ENCODE peak calls at places on chromosomes 7 and 10, in five cellular contexts. One of them, this sample, is unnamed.

GRCh38 chr7:17105701-17106100 is 192.8 kb upstream of the AHR start:
- DNase-seq in cardiac muscle cell: no peak
- DNase-seq in NCI-H1930: no peak
- DNase-seq in islet precursor cell: no peak
- DNase-seq in stimulated activated naive CD4-positive, alpha-beta T cell treated with Interleukin-2 at 50 U/mL for 16 hours: no peak
- DNase-seq in this sample: peak

GRCh38 chr7:69963388-69963787 is 365.1 kb downstream of the AUTS2 start:
- DNase-seq in cardiac muscle cell: no peak
- DNase-seq in NCI-H1930: no peak
- DNase-seq in islet precursor cell: no peak
- DNase-seq in stimulated activated naive CD4-positive, alpha-beta T cell treated with Interleukin-2 at 50 U/mL for 16 hours: no peak
- DNase-seq in this sample: no peak

GRCh38 chr7:11702938-11703337 is 129.1 kb downstream of the THSD7A start:
- DNase-seq in cardiac muscle cell: no peak
- DNase-seq in NCI-H1930: no peak
- DNase-seq in islet precursor cell: no peak
- DNase-seq in stimulated activated naive CD4-positive, alpha-beta T cell treated with Interleukin-2 at 50 U/mL for 16 hours: no peak
- DNase-seq in this sample: no peak

GRCh38 chr7:107971613-107972012 is 31.3 kb downstream of the LAMB1 start:
- DNase-seq in cardiac muscle cell: peak
- DNase-seq in NCI-H1930: no peak
- DNase-seq in islet precursor cell: no peak
- DNase-seq in stimulated activated naive CD4-positive, alpha-beta T cell treated with Interleukin-2 at 50 U/mL for 16 hours: no peak
- DNase-seq in this sample: no peak

GRCh38 chr10:57692255-57692980 is 575.3 kb downstream of the IPMK start:
- DNase-seq in cardiac muscle cell: peak
- DNase-seq in NCI-H1930: no peak
- DNase-seq in islet precursor cell: peak
- DNase-seq in stimulated activated naive CD4-positive, alpha-beta T cell treated with Interleukin-2 at 50 U/mL for 16 hours: no peak
- DNase-seq in this sample: peak

GRCh38 chr10:110495731-110496552 is 1.8 kb upstream of the DUSP5 start:
- DNase-seq in cardiac muscle cell: peak
- DNase-seq in NCI-H1930: no peak
- DNase-seq in islet precursor cell: peak
- DNase-seq in stimulated activated naive CD4-positive, alpha-beta T cell treated with Interleukin-2 at 50 U/mL for 16 hours: peak
- DNase-seq in this sample: peak

GRCh38 chr10:60572511-60573194 is 183.0 kb upstream of the ANK3 start:
- DNase-seq in cardiac muscle cell: peak
- DNase-seq in NCI-H1930: no peak
- DNase-seq in islet precursor cell: peak
- DNase-seq in stimulated activated naive CD4-positive, alpha-beta T cell treated with Interleukin-2 at 50 U/mL for 16 hours: peak
- DNase-seq in this sample: peak

GRCh38 chr10:909831-910230 is 21.7 kb downstream of the LARP4B start:
- DNase-seq in cardiac muscle cell: peak
- DNase-seq in NCI-H1930: no peak
- DNase-seq in islet precursor cell: peak
- DNase-seq in stimulated activated naive CD4-positive, alpha-beta T cell treated with Interleukin-2 at 50 U/mL for 16 hours: no peak
- DNase-seq in this sample: no peak

GRCh38 chr7:151601521-151602305 is 82.0 kb upstream of the RHEB start:
- DNase-seq in cardiac muscle cell: peak
- DNase-seq in NCI-H1930: no peak
- DNase-seq in islet precursor cell: no peak
- DNase-seq in stimulated activated naive CD4-positive, alpha-beta T cell treated with Interleukin-2 at 50 U/mL for 16 hours: no peak
- DNase-seq in this sample: peak

GRCh38 chr7:33108931-33109757 is at the start of gene RP9:
- DNase-seq in cardiac muscle cell: peak
- DNase-seq in NCI-H1930: peak
- DNase-seq in islet precursor cell: peak
- DNase-seq in stimulated activated naive CD4-positive, alpha-beta T cell treated with Interleukin-2 at 50 U/mL for 16 hours: peak
- DNase-seq in this sample: peak

GRCh38 chr10:17984056-17984455 is 32.3 kb downstream of the SLC39A12 start:
- DNase-seq in cardiac muscle cell: peak
- DNase-seq in NCI-H1930: no peak
- DNase-seq in islet precursor cell: no peak
- DNase-seq in stimulated activated naive CD4-positive, alpha-beta T cell treated with Interleukin-2 at 50 U/mL for 16 hours: no peak
- DNase-seq in this sample: peak

GRCh38 chr10:98628241-98628640 is 181.5 kb upstream of the HPS1 start:
- DNase-seq in cardiac muscle cell: no peak
- DNase-seq in NCI-H1930: no peak
- DNase-seq in islet precursor cell: no peak
- DNase-seq in stimulated activated naive CD4-positive, alpha-beta T cell treated with Interleukin-2 at 50 U/mL for 16 hours: no peak
- DNase-seq in this sample: no peak

GRCh38 chr7:3234851-3235250 is 66.2 kb upstream of the SDK1 start:
- DNase-seq in cardiac muscle cell: no peak
- DNase-seq in NCI-H1930: no peak
- DNase-seq in islet precursor cell: no peak
- DNase-seq in stimulated activated naive CD4-positive, alpha-beta T cell treated with Interleukin-2 at 50 U/mL for 16 hours: no peak
- DNase-seq in this sample: no peak

GRCh38 chr10:104353325-104354048 is at the start of gene CFAP58:
- DNase-seq in cardiac muscle cell: peak
- DNase-seq in NCI-H1930: peak
- DNase-seq in islet precursor cell: peak
- DNase-seq in stimulated activated naive CD4-positive, alpha-beta T cell treated with Interleukin-2 at 50 U/mL for 16 hours: peak
- DNase-seq in this sample: peak

GRCh38 chr7:17506090-17506489 is 207.6 kb downstream of the AHR start:
- DNase-seq in cardiac muscle cell: peak
- DNase-seq in NCI-H1930: no peak
- DNase-seq in islet precursor cell: no peak
- DNase-seq in stimulated activated naive CD4-positive, alpha-beta T cell treated with Interleukin-2 at 50 U/mL for 16 hours: no peak
- DNase-seq in this sample: no peak

GRCh38 chr10:8255301-8255700 is 200.8 kb downstream of the GATA3 start:
- DNase-seq in cardiac muscle cell: no peak
- DNase-seq in NCI-H1930: no peak
- DNase-seq in islet precursor cell: no peak
- DNase-seq in stimulated activated naive CD4-positive, alpha-beta T cell treated with Interleukin-2 at 50 U/mL for 16 hours: no peak
- DNase-seq in this sample: no peak

GRCh38 chr10:24341371-24341770 is 132.4 kb downstream of the KIAA1217 start:
- DNase-seq in cardiac muscle cell: no peak
- DNase-seq in NCI-H1930: no peak
- DNase-seq in islet precursor cell: no peak
- DNase-seq in stimulated activated naive CD4-positive, alpha-beta T cell treated with Interleukin-2 at 50 U/mL for 16 hours: no peak
- DNase-seq in this sample: peak

GRCh38 chr7:133183042-133183441 is 69.8 kb upstream of the EXOC4 start:
- DNase-seq in cardiac muscle cell: no peak
- DNase-seq in NCI-H1930: no peak
- DNase-seq in islet precursor cell: no peak
- DNase-seq in stimulated activated naive CD4-positive, alpha-beta T cell treated with Interleukin-2 at 50 U/mL for 16 hours: no peak
- DNase-seq in this sample: no peak

GRCh38 chr7:45594780-45595535 is 20.8 kb downstream of the ADCY1 start:
- DNase-seq in cardiac muscle cell: no peak
- DNase-seq in NCI-H1930: no peak
- DNase-seq in islet precursor cell: peak
- DNase-seq in stimulated activated naive CD4-positive, alpha-beta T cell treated with Interleukin-2 at 50 U/mL for 16 hours: no peak
- DNase-seq in this sample: no peak

GRCh38 chr7:113831509-113831908 is 87.3 kb downstream of the PPP1R3A start:
- DNase-seq in cardiac muscle cell: no peak
- DNase-seq in NCI-H1930: no peak
- DNase-seq in islet precursor cell: no peak
- DNase-seq in stimulated activated naive CD4-positive, alpha-beta T cell treated with Interleukin-2 at 50 U/mL for 16 hours: no peak
- DNase-seq in this sample: no peak